ENCODE peak calls at places on chromosome 19, in nine cellular contexts. N is T-helper 1 cell; R is M059J; V is activated CD4-positive, CD25-positive, alpha-beta regulatory T cell treated with anti-CD3 and anti-CD28 coated beads, Interleukin-2, amount 50 U/mL, for 16 hours; O is heart left ventricle; Q is fibroblast of pulmonary artery; K is stimulated activated CD4-positive, alpha-beta T cell treated with anti-CD3 and anti-CD28 coated beads, Interleukin-4, amount 100 ng/mL, for 24 hours; Z is endodermal cell; G is OCI-LY7. B is an unnamed sample.

GRCh38 chr19:19458110-19458816 is 52.8 kb downstream of the GATAD2A start:
- DNase-seq in N (no peak), R (no peak), G (no peak), Z (no peak), O (no peak), K (no peak), Q (no peak), V (no peak), B (no peak)

GRCh38 chr19:679418-680286 is 3.5 kb downstream of the FSTL3 start:
- DNase-seq in O (peak), Z (peak), Q (peak), N (peak), G (peak), V (no peak), K (peak), R (peak), B (peak)

GRCh38 chr19:30691767-30692516 is 319.8 kb downstream of the ZNF536 start:
- DNase-seq in R (no peak), Q (no peak), G (no peak), V (no peak), O (no peak), K (no peak), N (no peak), Z (no peak), B (no peak)

GRCh38 chr19:7811989-7812388 is 18.0 kb upstream of the EVI5L start:
- DNase-seq in N (no peak), Z (no peak), G (no peak), K (no peak), V (no peak), Q (no peak), O (no peak), R (no peak), B (no peak)

GRCh38 chr19:33804021-33804799 is 7.5 kb downstream of the KCTD15 start:
- DNase-seq in O (no peak), G (no peak), Q (peak), K (no peak), N (no peak), V (no peak), Z (no peak), R (peak), B (no peak)

GRCh38 chr19:6412111-6412999 is 12.3 kb downstream of the KHSRP start:
- DNase-seq in V (no peak), O (no peak), K (peak), Q (peak), G (peak), N (peak), R (peak), Z (peak), B (peak)

GRCh38 chr19:21921691-21922180 is 85.8 kb upstream of the ZNF43 start:
- DNase-seq in R (no peak), O (no peak), Z (no peak), N (no peak), K (no peak), Q (no peak), G (no peak), V (no peak), B (no peak)

GRCh38 chr19:19554074-19555023 is 16.3 kb downstream of the CILP2 start:
- DNase-seq in V (peak), Z (peak), K (peak), N (peak), G (peak), O (no peak), Q (peak), R (peak), B (peak)

GRCh38 chr19:3516675-3517207 is 10.6 kb downstream of the FZR1 start:
- DNase-seq in Z (no peak), G (peak), Q (no peak), K (peak), O (no peak), N (peak), R (peak), V (no peak), B (no peak)

GRCh38 chr19:39531834-39532232 is 819 bp downstream of the EID2B start:
- DNase-seq in R (no peak), G (no peak), K (no peak), Z (no peak), O (no peak), V (no peak), Q (no peak), N (no peak), B (no peak)

GRCh38 chr19:51740356-51740755 is 11.3 kb downstream of the FPR1 start:
- DNase-seq in V (no peak), O (no peak), G (no peak), Q (no peak), R (no peak), Z (no peak), N (no peak), K (no peak), B (no peak)

GRCh38 chr19:51323481-51323891 is 12.0 kb downstream of the IGLON5 start:
- DNase-seq in R (no peak), Q (no peak), O (no peak), N (no peak), Z (no peak), G (no peak), K (no peak), V (no peak), B (no peak)

GRCh38 chr19:38893341-38893771 is 6.1 kb downstream of the SIRT2 start:
- DNase-seq in R (no peak), K (no peak), G (no peak), Z (peak), Q (no peak), N (no peak), O (no peak), V (no peak), B (no peak)